ENCODE peak calls at places on chromosome 13, in seven cellular contexts. M is dorsolateral prefrontal cortex, O is lower leg skin, W is cardiac fibroblast, T is cardiac muscle cell, L is mammary epithelial cell, V is breast epithelium. U is an unnamed sample.

GRCh38 chr13:20525144-20525600 is 485 bp downstream of the CRYL1 start:
- DNase-seq in W (peak; percentile 7), M (peak; percentile 53), O (peak; percentile 88), T (peak; percentile 14), L (peak; percentile 7), V (no peak), U (no peak)

GRCh38 chr13:93559718-93560117 is 333.1 kb downstream of the GPC6 start:
- DNase-seq in W (peak; percentile 61), V (no peak), M (no peak), L (peak; percentile 92), T (peak; percentile 76), O (no peak), U (no peak)

GRCh38 chr13:44336934-44337333 is 36.7 kb upstream of the SERP2 start:
- DNase-seq in V (no peak), T (no peak), M (no peak), L (no peak), W (no peak), O (no peak), U (no peak)

GRCh38 chr13:104015646-104016396 is 949.6 kb upstream of the SLC10A2 start:
- DNase-seq in M (no peak), W (peak; percentile 91), L (no peak), O (no peak), V (no peak), T (peak; percentile 94), U (no peak)

GRCh38 chr13:41136396-41137031 is 3.9 kb upstream of the KBTBD6 start:
- DNase-seq in T (no peak), M (no peak), O (no peak), L (no peak), W (no peak), V (no peak), U (no peak)

GRCh38 chr13:38398810-38399493 is 49.3 kb downstream of the UFM1 start:
- DNase-seq in V (no peak), M (no peak), L (peak; percentile 95), O (no peak), T (peak; percentile 76), W (peak; percentile 61), U (no peak)

GRCh38 chr13:22412452-22412851 is 741.6 kb downstream of the FGF9 start:
- DNase-seq in V (no peak), O (no peak), L (no peak), W (no peak), M (no peak), T (no peak), U (no peak)

GRCh38 chr13:72820156-72820897 is 38.4 kb downstream of the PIBF1 start:
- DNase-seq in L (peak; percentile 3), V (no peak), O (no peak), W (peak; percentile 36), M (no peak), T (peak; percentile 33), U (no peak)

GRCh38 chr13:99450416-99450815 is 50.9 kb upstream of the TM9SF2 start:
- DNase-seq in V (no peak), O (no peak), T (no peak), M (no peak), W (no peak), L (no peak), U (no peak)

GRCh38 chr13:114009590-114010400 is 35.9 kb upstream of the C13orf46 start:
- DNase-seq in L (no peak), M (no peak), W (no peak), O (peak; percentile 80), V (no peak), T (no peak), U (no peak)

GRCh38 chr13:85313761-85314503 is 485.3 kb downstream of the SLITRK6 start:
- DNase-seq in L (peak; percentile 64), O (no peak), M (no peak), W (no peak), V (no peak), T (peak; percentile 3), U (no peak)

GRCh38 chr13:84896128-84896527 is 903.1 kb downstream of the SLITRK6 start:
- DNase-seq in O (no peak), L (peak; percentile 42), W (peak; percentile 74), M (no peak), V (no peak), T (peak; percentile 76), U (peak; percentile 19)

GRCh38 chr13:98083507-98083906 is 59.4 kb upstream of the FARP1 start:
- DNase-seq in M (no peak), V (no peak), W (peak; percentile 88), T (peak; percentile 90), L (peak; percentile 62), O (no peak), U (no peak)

GRCh38 chr13:113959198-113959597 is 14.7 kb downstream of the C13orf46 start:
- DNase-seq in M (no peak), O (no peak), V (no peak), T (no peak), W (no peak), L (peak; percentile 38), U (no peak)

GRCh38 chr13:113547248-113547971 is 37.1 kb upstream of the TFDP1 start:
- DNase-seq in L (no peak), T (peak; percentile 30), O (peak; percentile 78), M (no peak), V (no peak), W (peak; percentile 28), U (no peak)

GRCh38 chr13:107185889-107186288 is 618.0 kb upstream of the ARGLU1 start:
- DNase-seq in V (no peak), T (peak; percentile 30), W (peak; percentile 16), O (no peak), L (no peak), M (no peak), U (no peak)

GRCh38 chr13:43116242-43116641 is 92.9 kb downstream of the DNAJC15 start:
- DNase-seq in L (no peak), O (no peak), V (no peak), M (no peak), T (no peak), W (no peak), U (no peak)

GRCh38 chr13:102645701-102646100 is 48.9 kb downstream of the TPP2 start:
- DNase-seq in M (no peak), T (no peak), L (no peak), W (no peak), V (no peak), O (no peak), U (no peak)

GRCh38 chr13:74770361-74770760 is 636.2 kb upstream of the KLF12 start:
- DNase-seq in V (no peak), W (peak; percentile 92), T (peak; percentile 91), M (no peak), O (no peak), L (peak; percentile 81), U (no peak)

GRCh38 chr13:102131246-102131645 is 270.6 kb downstream of the FGF14 start:
- DNase-seq in V (no peak), T (no peak), L (no peak), W (no peak), M (no peak), O (no peak), U (no peak)

GRCh38 chr13:81714513-81714912 is 1373.6 kb upstream of the SPRY2 start:
- DNase-seq in V (no peak), M (no peak), T (no peak), O (no peak), W (no peak), L (no peak), U (no peak)

GRCh38 chr13:28743499-28744083 is 24.8 kb upstream of the SLC46A3 start:
- DNase-seq in O (no peak), W (no peak), V (no peak), T (no peak), M (no peak), L (no peak), U (no peak)

GRCh38 chr13:43730642-43731041 is 56.1 kb downstream of the ENOX1 start:
- DNase-seq in L (peak; percentile 11), T (peak; percentile 33), O (no peak), V (no peak), M (peak; percentile 45), W (peak; percentile 32), U (no peak)

DNA sequence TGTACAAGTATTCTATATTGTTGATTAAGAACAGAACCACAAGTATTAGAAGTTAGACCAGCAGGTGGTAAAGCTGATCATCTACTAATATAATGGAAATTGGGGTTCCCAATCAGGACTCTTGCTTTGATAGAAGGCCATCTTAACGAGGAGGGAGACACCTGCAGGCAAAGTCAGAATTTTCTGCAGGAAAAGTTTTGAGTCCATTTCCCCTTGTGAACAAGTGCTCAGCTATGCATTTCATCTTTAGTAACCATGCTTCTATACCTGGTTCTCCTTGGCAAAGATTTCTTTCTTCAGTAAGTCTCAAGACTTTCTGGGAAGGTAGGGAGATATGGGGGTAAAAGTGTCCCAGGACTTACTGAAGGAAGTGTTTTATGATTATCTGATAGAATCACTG is 36.1 kb upstream of the USPL1 start:
- DNase-seq in M (no peak), T (peak; percentile 38), L (no peak), V (no peak), W (peak; percentile 33), O (no peak), U (no peak)
- TF ChIP-seq CTCF in M (no peak), T (peak; percentile 29), L (peak; percentile 42), V (no peak), W (peak; percentile 17), O (no peak), U (peak; percentile 43)

GRCh38 chr13:110683203-110683883 is 22.6 kb downstream of the CARS2 start:
- DNase-seq in O (peak; percentile 34), T (peak; percentile 28), M (no peak), L (peak; percentile 20), W (peak; percentile 25), V (no peak), U (no peak)
- TF ChIP-seq CTCF in O (no peak), T (peak; percentile 37), M (peak; percentile 38), L (no peak), W (peak; percentile 56), V (no peak), U (peak; percentile 36)

DNA sequence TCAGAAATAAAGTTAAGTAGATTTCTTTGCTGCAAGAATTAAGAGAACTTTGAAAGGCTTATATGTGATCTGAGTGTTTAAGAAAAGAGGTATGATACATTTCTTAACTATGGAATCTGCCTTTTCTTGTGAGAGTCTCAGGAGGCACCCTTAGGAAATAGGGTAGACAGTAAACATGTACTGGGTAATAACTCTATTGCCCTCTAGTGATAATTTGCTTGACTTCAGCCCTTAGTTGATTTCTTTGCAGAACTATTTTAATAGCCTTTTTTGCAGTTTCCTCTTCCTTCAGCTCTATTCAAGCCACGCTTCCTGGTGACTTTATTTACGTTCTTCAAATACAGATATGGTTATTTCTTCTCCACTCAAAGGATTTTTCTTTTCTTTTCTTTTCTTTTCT is 37.0 kb upstream of the CCNA1 start:
- DNase-seq in M (no peak), L (peak; percentile 20), O (no peak), T (peak; percentile 81), W (peak; percentile 83), V (no peak), U (no peak)
- TF ChIP-seq CTCF in M (peak; percentile 87), L (peak; percentile 40), O (no peak), T (peak; percentile 61), W (peak; percentile 60), V (no peak), U (peak; percentile 29)

GRCh38 chr13:76222511-76222910 is 586.4 kb downstream of the LMO7 start:
- DNase-seq in V (no peak), M (no peak), W (no peak), T (no peak), L (no peak), O (no peak), U (no peak)

GRCh38 chr13:76225815-76226489 is 589.8 kb downstream of the LMO7 start:
- DNase-seq in T (peak; percentile 35), W (peak; percentile 29), L (no peak), V (no peak), M (no peak), O (no peak), U (no peak)

GRCh38 chr13:76223999-76224398 is 587.9 kb downstream of the LMO7 start:
- DNase-seq in V (no peak), W (no peak), T (no peak), M (no peak), L (no peak), O (no peak), U (no peak)

GRCh38 chr13:76226941-76227340 is 590.8 kb downstream of the LMO7 start:
- DNase-seq in V (no peak), T (no peak), M (no peak), W (no peak), L (no peak), O (no peak), U (no peak)

GRCh38 chr13:76223565-76223964 is 587.4 kb downstream of the LMO7 start:
- DNase-seq in T (peak; percentile 5), M (no peak), W (peak; percentile 6), L (no peak), O (no peak), V (no peak), U (no peak)
- TF ChIP-seq CTCF in T (peak; percentile 21), M (no peak), W (no peak), L (no peak), O (no peak), V (no peak), U (no peak)

U was measured in progenitor cell of endocrine pancreas.